ENCODE peak calls at places on chromosomes 6 and 20, in six cellular contexts. One of them, this sample, is unnamed.

GRCh38 chr6:90297124-90297865 is 652 bp upstream of the BACH2 start:
- DNase-seq in AML-193: no peak
- DNase-seq in progenitor cell of endocrine pancreas: no peak
- DNase-seq in T-helper 2 cell: no peak
- DNase-seq in effector memory CD4-positive, alpha-beta T cell: no peak
- DNase-seq in activated naive CD4-positive, alpha-beta T cell treated with anti-CD3 and anti-CD28 coated beads, Interleukin-2, amount 50 U/mL, for 16 hours: no peak
- DNase-seq in this sample: no peak

GRCh38 chr20:346640-347316 is at the start of gene NRSN2:
- DNase-seq in AML-193: no peak
- DNase-seq in progenitor cell of endocrine pancreas: peak; percentile 58
- DNase-seq in T-helper 2 cell: no peak
- DNase-seq in effector memory CD4-positive, alpha-beta T cell: no peak
- DNase-seq in activated naive CD4-positive, alpha-beta T cell treated with anti-CD3 and anti-CD28 coated beads, Interleukin-2, amount 50 U/mL, for 16 hours: peak; percentile 41
- DNase-seq in this sample: no peak

GRCh38 chr6:136466789-136467585 is 83.2 kb downstream of the MAP7 start:
- DNase-seq in AML-193: no peak
- DNase-seq in progenitor cell of endocrine pancreas: no peak
- DNase-seq in T-helper 2 cell: no peak
- DNase-seq in effector memory CD4-positive, alpha-beta T cell: no peak
- DNase-seq in activated naive CD4-positive, alpha-beta T cell treated with anti-CD3 and anti-CD28 coated beads, Interleukin-2, amount 50 U/mL, for 16 hours: no peak
- DNase-seq in this sample: no peak

GRCh38 chr20:23147964-23148720 is 62.0 kb upstream of the CD93 start:
- DNase-seq in AML-193: peak; percentile 82
- DNase-seq in progenitor cell of endocrine pancreas: no peak
- DNase-seq in T-helper 2 cell: no peak
- DNase-seq in effector memory CD4-positive, alpha-beta T cell: no peak
- DNase-seq in activated naive CD4-positive, alpha-beta T cell treated with anti-CD3 and anti-CD28 coated beads, Interleukin-2, amount 50 U/mL, for 16 hours: no peak
- DNase-seq in this sample: no peak

GRCh38 chr6:43838276-43839036 is 68.4 kb downstream of the VEGFA start:
- DNase-seq in AML-193: peak; percentile 70
- DNase-seq in progenitor cell of endocrine pancreas: no peak
- DNase-seq in T-helper 2 cell: no peak
- DNase-seq in effector memory CD4-positive, alpha-beta T cell: no peak
- DNase-seq in activated naive CD4-positive, alpha-beta T cell treated with anti-CD3 and anti-CD28 coated beads, Interleukin-2, amount 50 U/mL, for 16 hours: no peak
- DNase-seq in this sample: no peak

GRCh38 chr6:104789770-104790190 is 69.9 kb downstream of the HACE1 start:
- DNase-seq in AML-193: peak; percentile 66
- DNase-seq in progenitor cell of endocrine pancreas: no peak
- DNase-seq in T-helper 2 cell: no peak
- DNase-seq in effector memory CD4-positive, alpha-beta T cell: no peak
- DNase-seq in activated naive CD4-positive, alpha-beta T cell treated with anti-CD3 and anti-CD28 coated beads, Interleukin-2, amount 50 U/mL, for 16 hours: no peak
- DNase-seq in this sample: no peak

GRCh38 chr6:107820571-107821261 is 3.4 kb downstream of the SCML4 start:
- DNase-seq in AML-193: peak; percentile 47
- DNase-seq in progenitor cell of endocrine pancreas: no peak
- DNase-seq in T-helper 2 cell: no peak
- DNase-seq in effector memory CD4-positive, alpha-beta T cell: no peak
- DNase-seq in activated naive CD4-positive, alpha-beta T cell treated with anti-CD3 and anti-CD28 coated beads, Interleukin-2, amount 50 U/mL, for 16 hours: peak; percentile 51
- DNase-seq in this sample: no peak

GRCh38 chr6:118739976-118740771 is 88.8 kb upstream of the CEP85L start:
- DNase-seq in AML-193: no peak
- DNase-seq in progenitor cell of endocrine pancreas: no peak
- DNase-seq in T-helper 2 cell: no peak
- DNase-seq in effector memory CD4-positive, alpha-beta T cell: no peak
- DNase-seq in activated naive CD4-positive, alpha-beta T cell treated with anti-CD3 and anti-CD28 coated beads, Interleukin-2, amount 50 U/mL, for 16 hours: no peak
- DNase-seq in this sample: no peak

GRCh38 chr6:110814488-110815259 is 595 bp downstream of the CDK19 start:
- DNase-seq in AML-193: peak; percentile 52
- DNase-seq in progenitor cell of endocrine pancreas: peak; percentile 40
- DNase-seq in T-helper 2 cell: peak; percentile 44
- DNase-seq in effector memory CD4-positive, alpha-beta T cell: peak; percentile 36
- DNase-seq in activated naive CD4-positive, alpha-beta T cell treated with anti-CD3 and anti-CD28 coated beads, Interleukin-2, amount 50 U/mL, for 16 hours: peak; percentile 64
- DNase-seq in this sample: no peak

GRCh38 chr6:1904494-1904854 is 294.8 kb downstream of the FOXC1 start:
- DNase-seq in AML-193: no peak
- DNase-seq in progenitor cell of endocrine pancreas: no peak
- DNase-seq in T-helper 2 cell: no peak
- DNase-seq in effector memory CD4-positive, alpha-beta T cell: no peak
- DNase-seq in activated naive CD4-positive, alpha-beta T cell treated with anti-CD3 and anti-CD28 coated beads, Interleukin-2, amount 50 U/mL, for 16 hours: no peak
- DNase-seq in this sample: no peak

GRCh38 chr6:139291813-139292619 is at the start of gene TXLNB:
- DNase-seq in AML-193: peak; percentile 79
- DNase-seq in progenitor cell of endocrine pancreas: no peak
- DNase-seq in T-helper 2 cell: peak; percentile 73
- DNase-seq in effector memory CD4-positive, alpha-beta T cell: peak; percentile 65
- DNase-seq in activated naive CD4-positive, alpha-beta T cell treated with anti-CD3 and anti-CD28 coated beads, Interleukin-2, amount 50 U/mL, for 16 hours: peak; percentile 88
- DNase-seq in this sample: no peak

GRCh38 chr6:105562027-105562426 is 159.1 kb upstream of the PREP start:
- DNase-seq in AML-193: peak; percentile 22
- DNase-seq in progenitor cell of endocrine pancreas: no peak
- DNase-seq in T-helper 2 cell: no peak
- DNase-seq in effector memory CD4-positive, alpha-beta T cell: no peak
- DNase-seq in activated naive CD4-positive, alpha-beta T cell treated with anti-CD3 and anti-CD28 coated beads, Interleukin-2, amount 50 U/mL, for 16 hours: no peak
- DNase-seq in this sample: no peak

GRCh38 chr6:44621846-44622245 is 234.3 kb downstream of the CDC5L start:
- DNase-seq in AML-193: no peak
- DNase-seq in progenitor cell of endocrine pancreas: no peak
- DNase-seq in T-helper 2 cell: no peak
- DNase-seq in effector memory CD4-positive, alpha-beta T cell: no peak
- DNase-seq in activated naive CD4-positive, alpha-beta T cell treated with anti-CD3 and anti-CD28 coated beads, Interleukin-2, amount 50 U/mL, for 16 hours: no peak
- DNase-seq in this sample: no peak

GRCh38 chr6:33065312-33065711 is 8.1 kb downstream of the HLA-DPA1 start:
- DNase-seq in AML-193: no peak
- DNase-seq in progenitor cell of endocrine pancreas: no peak
- DNase-seq in T-helper 2 cell: no peak
- DNase-seq in effector memory CD4-positive, alpha-beta T cell: no peak
- DNase-seq in activated naive CD4-positive, alpha-beta T cell treated with anti-CD3 and anti-CD28 coated beads, Interleukin-2, amount 50 U/mL, for 16 hours: no peak
- DNase-seq in this sample: no peak

GRCh38 chr6:145498425-145498824 is 236.9 kb downstream of the EPM2A start:
- DNase-seq in AML-193: no peak
- DNase-seq in progenitor cell of endocrine pancreas: no peak
- DNase-seq in T-helper 2 cell: no peak
- DNase-seq in effector memory CD4-positive, alpha-beta T cell: no peak
- DNase-seq in activated naive CD4-positive, alpha-beta T cell treated with anti-CD3 and anti-CD28 coated beads, Interleukin-2, amount 50 U/mL, for 16 hours: no peak
- DNase-seq in this sample: no peak